ENCODE peak calls at places on chromosomes 1 and 21, in nine cellular contexts. C is prostate gland, L is upper lobe of left lung, J is transverse colon, T is heart left ventricle, I is HCT116, U is suprapubic skin, R is esophagus muscularis mucosa, B is lower leg skin. P is an unnamed sample.

GRCh38 chr1:180720753-180721152 is 88.9 kb downstream of the XPR1 start:
- DNase-seq in U (no peak), L (no peak), I (no peak), B (no peak), C (no peak), R (no peak), J (no peak), T (no peak), P (no peak)

GRCh38 chr1:101496109-101496508 is 259.3 kb downstream of the S1PR1 start:
- DNase-seq in R (no peak), J (no peak), B (no peak), C (no peak), T (no peak), L (no peak), I (no peak), U (no peak), P (no peak)

GRCh38 chr1:37634554-37635308 is at the start of gene RSPO1:
- DNase-seq in C (no peak), J (peak; percentile 26), L (peak; percentile 87), T (no peak), R (no peak), B (no peak), I (no peak), U (no peak), P (no peak)

GRCh38 chr21:27380303-27380702 is 413.4 kb upstream of the ADAMTS5 start:
- DNase-seq in I (no peak), L (no peak), R (no peak), U (no peak), T (no peak), C (no peak), J (no peak), B (peak; percentile 36), P (no peak)

GRCh38 chr1:192607836-192608235 is 28.1 kb upstream of the RGS13 start:
- DNase-seq in T (no peak), C (no peak), L (no peak), I (no peak), R (no peak), J (no peak), B (no peak), U (no peak), P (no peak)

GRCh38 chr1:7422966-7423365 is 348.1 kb upstream of the VAMP3 start:
- DNase-seq in L (peak; percentile 54), U (peak; percentile 58), T (no peak), B (no peak), I (no peak), C (no peak), J (no peak), R (no peak), P (no peak)

GRCh38 chr1:95438213-95438948 is 204.4 kb downstream of the RWDD3 start:
- DNase-seq in B (no peak), C (no peak), J (no peak), I (no peak), U (no peak), L (no peak), R (no peak), T (no peak), P (no peak)

GRCh38 chr1:232678185-232678886 is 48.4 kb upstream of the SIPA1L2 start:
- DNase-seq in U (no peak), L (no peak), B (no peak), C (peak; percentile 31), J (peak; percentile 56), T (no peak), I (peak; percentile 35), R (no peak), P (no peak)

GRCh38 chr1:18637553-18637960 is 6.9 kb downstream of the PAX7 start:
- DNase-seq in J (no peak), I (no peak), R (no peak), B (no peak), U (no peak), C (no peak), L (peak; percentile 68), T (no peak), P (no peak)

GRCh38 chr1:15803380-15803779 is 4.1 kb downstream of the UQCRHL start:
- DNase-seq in L (no peak), T (no peak), I (peak; percentile 58), U (no peak), R (no peak), B (no peak), C (no peak), J (no peak), P (no peak)

GRCh38 chr1:218553197-218553596 is 208.1 kb downstream of the TGFB2 start:
- DNase-seq in U (no peak), C (no peak), B (no peak), T (no peak), R (no peak), J (no peak), I (no peak), L (no peak), P (no peak)

GRCh38 chr1:110513511-110513910 is 5.5 kb downstream of the KCNA10 start:
- DNase-seq in T (no peak), J (no peak), I (no peak), U (no peak), B (no peak), R (no peak), C (no peak), L (no peak), P (no peak)

GRCh38 chr1:31306278-31306677 is 9.4 kb downstream of the ZCCHC17 start:
- DNase-seq in U (no peak), L (no peak), I (peak; percentile 16), R (no peak), J (no peak), C (no peak), B (no peak), T (no peak), P (peak; percentile 50)

GRCh38 chr1:230713915-230714764 is at the start of gene AGT:
- DNase-seq in L (no peak), U (no peak), C (peak; percentile 71), T (peak; percentile 84), I (no peak), B (peak; percentile 42), R (no peak), J (peak; percentile 48), P (peak; percentile 35)
- TF ChIP-seq POLR2A in L (no peak), U (no peak), C (no peak), T (no peak), I (no peak), B (no peak), R (no peak), J (no peak), P (no peak)

GRCh38 chr21:15839601-15840000 is 109.8 kb downstream of the USP25 start:
- DNase-seq in U (no peak), C (no peak), T (no peak), B (no peak), R (no peak), L (no peak), I (no peak), J (no peak), P (no peak)

GRCh38 chr21:15843766-15844165 is 114.0 kb downstream of the USP25 start:
- DNase-seq in B (no peak), I (no peak), U (no peak), J (no peak), T (no peak), L (no peak), C (no peak), R (no peak), P (no peak)

GRCh38 chr21:15840406-15840805 is 110.6 kb downstream of the USP25 start:
- DNase-seq in R (no peak), I (no peak), L (no peak), T (no peak), B (no peak), U (no peak), C (no peak), J (no peak), P (no peak)

GRCh38 chr21:15841856-15842564 is 112.2 kb downstream of the USP25 start:
- DNase-seq in C (no peak), I (no peak), T (no peak), L (no peak), U (no peak), B (no peak), J (no peak), R (no peak), P (no peak)

GRCh38 chr21:15842565-15842880 is 112.7 kb downstream of the USP25 start:
- DNase-seq in R (no peak), U (no peak), T (no peak), C (no peak), B (no peak), L (no peak), J (no peak), I (no peak), P (no peak)
- TF ChIP-seq POLR2A in R (no peak), U (no peak), T (no peak), C (no peak), B (no peak), L (no peak), J (no peak), I (no peak), P (no peak)

GRCh38 chr1:26317612-26318337 is at the start of gene CD52:
- DNase-seq in L (no peak), U (no peak), C (no peak), R (no peak), B (no peak), I (no peak), J (peak; percentile 63), T (no peak), P (no peak)
- TF ChIP-seq POLR2A in L (no peak), U (no peak), C (no peak), R (no peak), B (no peak), I (no peak), J (peak; percentile 43), T (no peak), P (no peak)

GRCh38 chr1:158604968-158605367 is at the start of gene OR10Z1:
- DNase-seq in B (no peak), C (no peak), T (no peak), L (no peak), I (no peak), J (no peak), U (no peak), R (no peak), P (no peak)

GRCh38 chr1:158611916-158612315 is 6.8 kb downstream of the OR10Z1 start:
- DNase-seq in J (no peak), B (no peak), T (no peak), C (no peak), L (no peak), R (no peak), U (no peak), I (no peak), P (no peak)

DNA sequence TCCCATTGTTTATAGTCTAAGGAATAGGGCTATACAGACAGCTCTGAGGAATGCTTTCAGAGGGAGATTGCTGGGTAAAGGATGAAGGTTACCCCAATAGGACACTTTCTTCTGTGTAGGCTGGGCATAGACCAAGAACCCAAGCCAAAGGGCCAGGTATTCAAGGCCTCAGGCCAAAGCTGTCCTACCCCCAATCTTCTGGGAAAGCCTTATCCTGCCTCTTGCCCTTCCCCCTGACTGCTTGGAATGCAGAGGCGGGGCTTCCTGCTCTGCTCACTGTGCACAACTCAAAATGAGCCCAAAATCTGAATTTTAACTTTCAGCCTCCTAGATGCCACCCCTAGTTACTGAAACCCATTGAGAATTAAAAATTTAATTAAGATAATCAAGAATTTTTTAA is 2.2 kb downstream of the OR10Z1 start:
- DNase-seq in C (no peak), L (no peak), R (no peak), B (no peak), J (no peak), I (no peak), U (no peak), T (no peak), P (no peak)
- TF ChIP-seq POLR2A in C (no peak), L (no peak), R (no peak), B (no peak), J (no peak), I (no peak), U (no peak), T (no peak), P (no peak)

P was measured in H54.